ENCODE peak calls at places on chromosomes 12 and 14, in ten cellular contexts. N is NCI-H774; R is occipital lobe; L is GM23248; G is B cell; V is GDM1; H is T-helper 1 cell; U is NCI-H2171; D is CD8-positive, alpha-beta memory T cell; B is NAMALWA. F is an unnamed sample.

GRCh38 chr12:15534322-15534721 is 212.0 kb downstream of the PTPRO start:
- DNase-seq in H (no peak), U (no peak), D (no peak), B (peak; percentile 17), V (peak; percentile 8), R (no peak), L (peak; percentile 44), G (peak; percentile 51), N (no peak), F (no peak)

GRCh38 chr14:34262511-34262910 is 199.5 kb downstream of the SPTSSA start:
- DNase-seq in G (no peak), D (no peak), V (no peak), H (no peak), L (no peak), B (no peak), N (no peak), U (no peak), R (no peak), F (no peak)

GRCh38 chr12:31301311-31301710 is 24.6 kb downstream of the SINHCAF start:
- DNase-seq in L (no peak), G (no peak), N (no peak), V (no peak), H (no peak), U (no peak), D (no peak), R (no peak), B (no peak), F (no peak)

GRCh38 chr12:57224973-57225679 is 4.4 kb upstream of the SHMT2 start:
- DNase-seq in R (no peak), U (peak; percentile 78), G (peak; percentile 89), B (peak; percentile 98), N (no peak), V (no peak), H (peak; percentile 37), D (peak; percentile 44), L (peak; percentile 65), F (no peak)

GRCh38 chr14:43894534-43894933 is 612.5 kb downstream of the FSCB start:
- DNase-seq in D (no peak), H (no peak), G (peak; percentile 14), U (no peak), B (peak; percentile 34), V (no peak), R (no peak), L (peak; percentile 38), N (no peak), F (no peak)

GRCh38 chr12:55171445-55171844 is 45.2 kb downstream of the OR9K2 start:
- DNase-seq in V (no peak), H (no peak), L (no peak), N (no peak), D (no peak), G (no peak), R (no peak), B (no peak), U (no peak), F (no peak)

GRCh38 chr12:89383235-89384049 is 31.1 kb upstream of the DUSP6 start:
- DNase-seq in R (no peak), V (no peak), H (no peak), D (no peak), U (no peak), N (no peak), G (no peak), L (peak; percentile 32), B (no peak), F (no peak)

GRCh38 chr14:69574266-69574953 is at the start of gene CCDC177:
- DNase-seq in U (peak; percentile 92), D (peak; percentile 54), R (peak; percentile 55), G (peak; percentile 81), B (peak; percentile 59), L (peak; percentile 67), V (no peak), N (peak; percentile 7), H (peak; percentile 51), F (peak; percentile 78)

GRCh38 chr12:105418821-105419291 is 88.4 kb downstream of the C12orf75 start:
- DNase-seq in G (no peak), H (no peak), U (no peak), N (no peak), L (peak; percentile 44), V (no peak), B (no peak), D (no peak), R (no peak), F (no peak)

GRCh38 chr12:87667378-87667777 is 361.8 kb downstream of the C12orf50 start:
- DNase-seq in V (no peak), B (peak; percentile 12), U (no peak), H (no peak), L (peak; percentile 46), D (no peak), R (no peak), G (peak; percentile 4), N (no peak), F (no peak)

GRCh38 chr14:100747021-100747586 is 20.4 kb downstream of the DLK1 start:
- DNase-seq in V (no peak), H (no peak), D (no peak), N (peak; percentile 64), U (no peak), L (peak; percentile 99), G (no peak), R (no peak), B (no peak), F (no peak)

GRCh38 chr12:25023808-25024207 is 74.9 kb upstream of the BCAT1 start:
- DNase-seq in R (no peak), H (no peak), L (no peak), G (peak; percentile 36), B (peak; percentile 90), N (no peak), D (no peak), U (no peak), V (no peak), F (no peak)

GRCh38 chr14:96408608-96409007 is 16.7 kb downstream of the AK7 start:
- DNase-seq in D (no peak), N (no peak), G (no peak), V (no peak), U (no peak), L (no peak), B (no peak), R (no peak), H (no peak), F (no peak)

GRCh38 chr14:103281496-103282231 is 52.4 kb upstream of the EIF5 start:
- DNase-seq in G (no peak), U (peak; percentile 90), R (no peak), V (no peak), N (no peak), B (no peak), L (peak; percentile 82), D (no peak), H (no peak), F (peak; percentile 11)

GRCh38 chr12:80625901-80626300 is 81.5 kb upstream of the MYF6 start:
- DNase-seq in N (no peak), L (no peak), H (no peak), B (no peak), V (no peak), U (no peak), G (no peak), D (no peak), R (no peak), F (no peak)

GRCh38 chr12:32163596-32163995 is 56.9 kb downstream of the BICD1 start:
- DNase-seq in B (no peak), R (no peak), D (no peak), L (peak; percentile 15), V (no peak), N (no peak), H (no peak), G (no peak), U (no peak), F (no peak)

GRCh38 chr12:131164096-131164872 is 210.6 kb downstream of the ADGRD1 start:
- DNase-seq in H (no peak), R (no peak), L (no peak), G (no peak), D (no peak), N (peak; percentile 85), B (peak; percentile 59), U (no peak), V (no peak), F (no peak)

GRCh38 chr14:104390221-104390931 is 189.2 kb upstream of the C14orf180 start:
- DNase-seq in B (no peak), R (no peak), L (no peak), N (no peak), D (no peak), V (no peak), G (no peak), H (no peak), U (no peak), F (no peak)

GRCh38 chr12:86173044-86173443 is 83.1 kb downstream of the MGAT4C start:
- DNase-seq in L (no peak), R (no peak), B (no peak), U (no peak), G (no peak), H (no peak), N (no peak), V (no peak), D (no peak), F (no peak)

GRCh38 chr12:104672501-104673265 is 215.9 kb downstream of the CHST11 start:
- DNase-seq in R (peak; percentile 75), V (no peak), N (no peak), B (no peak), H (no peak), U (no peak), D (no peak), L (peak; percentile 91), G (no peak), F (no peak)

GRCh38 chr12:84508325-84508861 is 404.2 kb downstream of the SLC6A15 start:
- DNase-seq in R (no peak), D (no peak), G (no peak), V (no peak), U (peak; percentile 11), B (peak; percentile 21), H (no peak), N (no peak), L (peak; percentile 95), F (no peak)

GRCh38 chr12:93883436-93884154 is 206.4 kb downstream of the CRADD start:
- DNase-seq in B (no peak), U (no peak), D (no peak), G (no peak), R (no peak), H (no peak), V (no peak), N (no peak), L (peak; percentile 91), F (no peak)

GRCh38 chr12:14777271-14777670 is 26.0 kb downstream of the WBP11 start:
- DNase-seq in R (no peak), D (no peak), V (no peak), N (no peak), U (no peak), L (peak; percentile 44), B (no peak), H (no peak), G (no peak), F (peak; percentile 80)

GRCh38 chr12:93848453-93849120 is 171.4 kb downstream of the CRADD start:
- DNase-seq in R (no peak), N (no peak), L (no peak), D (no peak), B (peak; percentile 51), G (peak; percentile 32), U (no peak), H (no peak), V (peak; percentile 66), F (no peak)

GRCh38 chr14:58740584-58740983 is 102.8 kb downstream of the DACT1 start:
- DNase-seq in U (no peak), H (no peak), G (no peak), V (no peak), R (no peak), D (no peak), B (no peak), N (no peak), L (no peak), F (no peak)